ENCODE peak calls at places on chromosomes 1 and 21, in six cellular contexts. I is A549, N is transverse colon, J is IMR-90, S is esophagus squamous epithelium, O is body of pancreas. L is an unnamed sample.

GRCh38 chr1:148264374-148265276 is 112.5 kb upstream of the NBPF11 start:
- DNase-seq in O (no peak), S (no peak), J (peak; percentile 71), N (no peak), I (peak; percentile 99), L (no peak)

GRCh38 chr1:228163004-228163753 is 2.4 kb upstream of the IBA57 start:
- DNase-seq in S (no peak), J (no peak), I (no peak), O (peak; percentile 75), N (peak; percentile 51), L (no peak)

GRCh38 chr1:115233598-115233997 is 104.5 kb downstream of the NGF start:
- DNase-seq in I (no peak), J (no peak), S (no peak), O (no peak), N (no peak), L (no peak)

GRCh38 chr1:1121611-1122077 is 5.8 kb upstream of the C1orf159 start:
- DNase-seq in J (no peak), N (peak; percentile 33), S (no peak), O (no peak), I (no peak), L (no peak)

GRCh38 chr21:46113497-46114176 is 15.7 kb downstream of the COL6A2 start:
- DNase-seq in N (no peak), O (peak; percentile 7), J (no peak), S (no peak), I (no peak), L (no peak)

GRCh38 chr1:34984435-34985062 is 598 bp downstream of the TMEM35B start:
- DNase-seq in O (no peak), N (peak; percentile 34), J (peak; percentile 33), I (no peak), S (no peak), L (no peak)

GRCh38 chr1:29354511-29355098 is 118.3 kb downstream of the PTPRU start:
- DNase-seq in J (no peak), I (no peak), O (no peak), N (no peak), S (no peak), L (peak; percentile 22)

GRCh38 chr1:153934746-153935145 is 11.8 kb downstream of the DENND4B start:
- DNase-seq in O (no peak), S (no peak), J (no peak), I (no peak), N (no peak), L (no peak)

GRCh38 chr1:84524590-84524989 is 18.2 kb upstream of the GNG5 start:
- DNase-seq in N (no peak), J (no peak), O (no peak), I (no peak), S (no peak), L (no peak)

GRCh38 chr1:209675567-209676154 is 449 bp downstream of the G0S2 start:
- DNase-seq in I (no peak), J (peak; percentile 16), O (peak; percentile 47), S (no peak), N (peak; percentile 31), L (peak; percentile 17)

GRCh38 chr21:32881458-32881857 is 109.9 kb upstream of the PAXBP1 start:
- DNase-seq in N (no peak), O (no peak), S (no peak), J (no peak), I (no peak), L (no peak)

GRCh38 chr21:32884062-32884461 is 112.5 kb upstream of the PAXBP1 start:
- DNase-seq in J (no peak), S (no peak), I (peak; percentile 10), N (no peak), O (no peak), L (no peak)

DNA sequence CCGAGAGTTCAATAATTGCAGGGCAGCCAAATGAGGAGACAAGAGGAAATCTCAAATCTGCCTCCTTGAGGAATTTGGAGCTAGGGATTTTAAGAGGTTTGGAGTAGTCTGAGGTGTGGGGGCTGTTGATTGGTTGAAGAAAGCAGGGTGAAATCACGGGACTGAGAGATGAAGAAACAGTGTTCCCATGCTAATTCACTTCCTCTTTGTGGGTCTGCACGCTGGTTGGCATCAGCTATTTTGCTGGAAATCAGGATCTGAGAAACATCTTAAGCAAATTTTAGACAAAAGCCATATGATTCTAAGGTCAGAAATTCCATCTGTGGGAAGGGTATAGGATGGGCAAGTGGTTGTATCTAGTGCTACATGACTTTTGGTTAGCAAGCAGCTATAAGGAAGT is 107.1 kb upstream of the PAXBP1 start:
- DNase-seq in I (no peak), N (no peak), J (no peak), O (no peak), S (no peak), L (no peak)
- H3K4me1 ChIP-seq in I (no peaks in the 10 kb centered on the region), N (no peaks in the 10 kb centered on the region), J (no peaks in the 10 kb centered on the region), O (no peaks in the 10 kb centered on the region), S (no peaks in the 10 kb centered on the region), L (no peaks in the 10 kb centered on the region)

GRCh38 chr1:206580438-206581113 is 31.7 kb downstream of the EIF2D start:
- DNase-seq in I (no peak), J (no peak), S (no peak), N (no peak), O (no peak), L (no peak)
- TF ChIP-seq POLR2A in I (no peak), J (no peak), S (no peak), N (no peak), O (no peak), L (no peak)

GRCh38 chr1:156115514-156116374 is 1.2 kb downstream of the LMNA start:
- DNase-seq in O (peak; percentile 75), I (peak; percentile 64), J (peak; percentile 65), S (no peak), N (peak; percentile 76), L (peak; percentile 62)
- H3K4me1 ChIP-seq in O (peaks cover 54% of the 10 kb centered on the region), I (peaks cover 63% of the 10 kb centered on the region), J (peaks cover 26% of the 10 kb centered on the region), S (peaks cover 65% of the 10 kb centered on the region), N (peaks cover 66% of the 10 kb centered on the region), L (peaks cover 38% of the 10 kb centered on the region)

DNA sequence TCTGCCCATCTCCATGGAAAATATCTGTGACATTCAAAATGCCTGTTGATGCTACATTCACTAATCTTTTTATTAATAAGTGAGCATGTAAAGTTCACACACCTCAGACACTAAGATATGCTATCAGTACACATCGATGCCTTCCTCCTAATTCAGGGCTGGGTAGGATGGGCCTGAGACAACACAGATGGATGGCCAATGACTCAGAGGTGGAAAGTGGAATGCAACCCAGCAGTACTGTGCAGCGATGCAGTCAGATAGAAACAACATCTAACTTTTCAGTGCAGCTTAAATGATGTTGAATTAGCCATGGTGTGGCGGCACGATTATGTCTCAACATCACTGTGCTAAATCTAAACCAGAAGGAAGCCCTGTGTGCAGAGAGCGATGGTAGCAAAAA is 161.6 kb upstream of the KCNJ15 start:
- DNase-seq in I (peak; percentile 5), J (no peak), O (no peak), S (no peak), N (no peak), L (no peak)
- TF ChIP-seq POLR2A in I (no peak), J (no peak), O (no peak), S (no peak), N (no peak), L (no peak)

DNA sequence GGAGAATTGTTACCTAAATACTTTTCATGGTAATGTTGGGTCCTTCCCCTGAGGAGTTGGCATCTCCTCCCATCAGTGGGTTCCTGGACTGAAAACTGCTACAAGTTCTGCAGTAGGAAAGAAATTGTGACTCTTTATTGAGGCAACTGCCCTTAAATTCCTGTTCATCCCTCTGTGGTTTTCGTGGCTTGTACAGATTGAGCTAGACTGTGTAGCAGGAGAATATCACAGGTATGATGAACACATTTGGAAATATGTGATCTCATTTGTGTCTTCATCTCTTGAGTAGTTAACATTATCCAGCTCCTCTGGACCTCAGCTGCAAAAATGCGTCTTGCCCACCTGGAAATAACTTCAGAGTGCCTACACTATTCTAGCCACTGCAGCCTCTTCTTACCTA is 390.6 kb downstream of the PTPRC start:
- DNase-seq in S (no peak), O (no peak), I (no peak), N (no peak), J (peak; percentile 77), L (no peak)
- H3K4me1 ChIP-seq in S (no peaks in the 10 kb centered on the region), O (no peaks in the 10 kb centered on the region), I (no peaks in the 10 kb centered on the region), N (no peaks in the 10 kb centered on the region), J (peaks cover 4% of the 10 kb centered on the region), L (no peaks in the 10 kb centered on the region)

GRCh38 chr1:109749221-109749620 is 8.4 kb upstream of the GSTM3 start:
- DNase-seq in O (no peak), J (no peak), N (no peak), S (no peak), I (no peak), L (no peak)

GRCh38 chr1:109751531-109752260 is 10.9 kb upstream of the GSTM3 start:
- DNase-seq in I (no peak), N (no peak), S (no peak), J (no peak), O (no peak), L (no peak)

GRCh38 chr1:109754738-109755137 is 9.0 kb downstream of the EPS8L3 start:
- DNase-seq in I (no peak), J (no peak), N (no peak), S (no peak), O (no peak), L (no peak)

GRCh38 chr1:109750241-109750882 is 9.5 kb upstream of the GSTM3 start:
- DNase-seq in J (no peak), O (no peak), I (no peak), N (no peak), S (no peak), L (no peak)

DNA sequence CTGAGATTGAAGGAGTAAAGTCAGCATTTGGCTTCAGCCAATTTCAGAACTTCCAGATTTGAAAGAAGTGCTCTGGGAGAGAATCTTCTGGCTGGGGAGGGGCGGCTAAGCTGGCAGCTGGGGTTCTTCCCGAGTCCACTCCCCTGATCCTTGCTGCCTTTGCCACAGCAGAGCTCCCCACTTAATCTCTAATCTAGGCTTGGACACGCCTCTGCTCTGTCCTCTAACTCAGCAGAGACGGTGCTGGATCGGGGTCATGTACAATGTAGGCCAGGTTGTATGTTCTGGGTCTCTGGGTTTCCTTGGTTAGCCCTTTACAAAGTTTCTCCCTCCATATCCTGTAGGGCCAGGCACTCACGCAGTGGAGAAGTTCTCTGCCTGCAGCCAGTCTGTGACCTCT is 10.1 kb upstream of the GSTM3 start:
- DNase-seq in I (no peak), N (no peak), J (no peak), S (no peak), O (no peak), L (no peak)
- TF ChIP-seq POLR2A in I (no peak), N (no peak), J (no peak), S (no peak), O (no peak), L (no peak)

GRCh38 chr1:205259998-205260397 is 32.3 kb downstream of the TMCC2 start:
- DNase-seq in O (no peak), N (no peak), S (no peak), I (no peak), J (no peak), L (no peak)
- H3K4me1 ChIP-seq in O (no peaks in the 10 kb centered on the region), N (peaks cover 31% of the 10 kb centered on the region), S (peaks cover 22% of the 10 kb centered on the region), I (peaks cover 31% of the 10 kb centered on the region), J (peaks cover 26% of the 10 kb centered on the region), L (no peaks in the 10 kb centered on the region)

DNA sequence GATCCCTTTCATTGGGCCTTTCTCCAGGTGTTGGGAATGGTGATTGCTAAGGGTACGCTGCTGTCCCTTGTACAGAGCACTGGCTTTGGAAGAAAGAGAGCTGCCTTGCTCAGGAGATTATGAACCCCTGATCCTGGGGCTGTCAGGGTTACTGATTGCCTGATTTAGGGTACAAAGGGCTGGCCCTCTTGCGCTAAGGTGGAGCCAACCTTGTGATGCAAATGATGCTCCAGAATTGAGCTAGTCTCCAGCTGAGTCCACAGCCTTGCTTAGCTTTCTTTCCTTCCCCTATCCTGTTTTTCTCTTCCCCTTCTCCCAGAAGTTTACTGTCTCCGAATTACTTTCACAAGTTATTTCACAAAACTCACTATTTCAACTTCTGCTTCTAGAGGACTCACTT is 334.7 kb downstream of the AMY1C start:
- DNase-seq in O (no peak), N (no peak), S (no peak), I (no peak), J (no peak), L (no peak)
- TF ChIP-seq POLR2A in O (no peak), N (no peak), S (no peak), I (no peak), J (no peak), L (no peak)

L was measured in prostate gland.